ENCODE peak calls at places on chromosome 6, in five cellular contexts. C, Q, S, V and H are unnamed samples.

GRCh38 chr6:128252293-128253176 is 267.9 kb downstream of the PTPRK start:
- DNase-seq in C (no peak), Q (no peak), S (no peak), V (no peak), H (no peak)

GRCh38 chr6:33607126-33607783 is 13.9 kb upstream of the ITPR3 start:
- DNase-seq in C (no peak), Q (no peak), S (no peak), V (no peak), H (no peak)

GRCh38 chr6:73746776-73747175 is 50.8 kb downstream of the CD109 start:
- DNase-seq in C (no peak), Q (no peak), S (no peak), V (no peak), H (no peak)

GRCh38 chr6:108805611-108806181 is 42.5 kb upstream of the ARMC2 start:
- DNase-seq in C (no peak), Q (no peak), S (no peak), V (no peak), H (no peak)

GRCh38 chr6:31546339-31546961 is at the start of gene ATP6V1G2:
- DNase-seq in C (peak; percentile 78), Q (peak; percentile 91), S (peak; percentile 82), V (peak; percentile 95), H (peak; percentile 82)

GRCh38 chr6:147648936-147649335 is 140.4 kb downstream of the SAMD5 start:
- DNase-seq in C (no peak), Q (no peak), S (no peak), V (no peak), H (no peak)

GRCh38 chr6:87501809-87502572 is 29.2 kb downstream of the SLC35A1 start:
- DNase-seq in C (no peak), Q (no peak), S (no peak), V (no peak), H (no peak)

GRCh38 chr6:80543598-80544181 is 437.2 kb downstream of the BCKDHB start:
- DNase-seq in C (no peak), Q (no peak), S (no peak), V (no peak), H (no peak)

GRCh38 chr6:107616776-107617175 is 126.9 kb downstream of the SOBP start:
- DNase-seq in C (no peak), Q (no peak), S (no peak), V (no peak), H (no peak)

GRCh38 chr6:108735310-108735990 is 112.8 kb upstream of the ARMC2 start:
- DNase-seq in C (no peak), Q (no peak), S (no peak), V (no peak), H (no peak)

GRCh38 chr6:44771647-44772415 is 384.3 kb downstream of the CDC5L start:
- DNase-seq in C (no peak), Q (no peak), S (no peak), V (no peak), H (no peak)

GRCh38 chr6:121319112-121319553 is 15.1 kb downstream of the TBC1D32 start:
- DNase-seq in C (no peak), Q (no peak), S (no peak), V (no peak), H (no peak)

GRCh38 chr6:56156643-56157042 is 90.7 kb downstream of the COL21A1 start:
- DNase-seq in C (no peak), Q (no peak), S (no peak), V (no peak), H (no peak)

GRCh38 chr6:154606457-154606856 is 96.0 kb upstream of the CNKSR3 start:
- DNase-seq in C (peak; percentile 45), Q (no peak), S (no peak), V (peak; percentile 86), H (peak; percentile 39)

GRCh38 chr6:37058084-37058586 is 52.7 kb downstream of the FGD2 start:
- DNase-seq in C (no peak), Q (no peak), S (no peak), V (no peak), H (no peak)

GRCh38 chr6:1285589-1286340 is 26.1 kb upstream of the FOXQ1 start:
- DNase-seq in C (no peak), Q (no peak), S (no peak), V (no peak), H (no peak)

GRCh38 chr6:56246941-56247653 is at the start of gene COL21A1:
- DNase-seq in C (no peak), Q (no peak), S (peak; percentile 19), V (no peak), H (no peak)

GRCh38 chr6:113825776-113826175 is 31.4 kb upstream of the MARCKS start:
- DNase-seq in C (no peak), Q (no peak), S (peak; percentile 90), V (no peak), H (no peak)

GRCh38 chr6:11427827-11428245 is 109.7 kb upstream of the TMEM170B start:
- DNase-seq in C (no peak), Q (no peak), S (no peak), V (no peak), H (no peak)

GRCh38 chr6:169097336-169098052 is 156.2 kb downstream of the THBS2 start:
- DNase-seq in C (no peak), Q (no peak), S (no peak), V (no peak), H (no peak)

GRCh38 chr6:2563635-2564034 is 187.1 kb downstream of the MYLK4 start:
- DNase-seq in C (no peak), Q (peak; percentile 80), S (no peak), V (no peak), H (no peak)

GRCh38 chr6:148086843-148087242 is 255.8 kb upstream of the SASH1 start:
- DNase-seq in C (no peak), Q (no peak), S (no peak), V (no peak), H (no peak)

GRCh38 chr6:78511019-78511418 is 356.3 kb upstream of the IRAK1BP1 start:
- DNase-seq in C (no peak), Q (no peak), S (no peak), V (no peak), H (no peak)

GRCh38 chr6:43608310-43608763 is 20.7 kb downstream of the GTPBP2 start:
- DNase-seq in C (peak; percentile 49), Q (peak; percentile 62), S (no peak), V (peak; percentile 74), H (peak; percentile 68)

GRCh38 chr6:168871535-168872106 is 382.0 kb downstream of the THBS2 start:
- DNase-seq in C (no peak), Q (no peak), S (peak; percentile 41), V (no peak), H (no peak)

GRCh38 chr6:137402143-137402542 is 92.1 kb downstream of the OLIG3 start:
- DNase-seq in C (no peak), Q (no peak), S (no peak), V (no peak), H (no peak)

GRCh38 chr6:163460307-163460782 is 45.8 kb downstream of the QKI start:
- DNase-seq in C (peak; percentile 76), Q (peak; percentile 15), S (no peak), V (peak; percentile 52), H (no peak)

GRCh38 chr6:74879234-74879633 is 326.6 kb downstream of the COL12A1 start:
- DNase-seq in C (no peak), Q (no peak), S (no peak), V (no peak), H (no peak)

GRCh38 chr6:35218021-35218420 is 4.3 kb downstream of the SCUBE3 start:
- DNase-seq in C (no peak), Q (no peak), S (no peak), V (no peak), H (no peak)

GRCh38 chr6:6712979-6713514 is 124.5 kb downstream of the LY86 start:
- DNase-seq in C (no peak), Q (no peak), S (no peak), V (no peak), H (no peak)